ENCODE peak calls at places on chromosome 12, in nine cellular contexts. M is T-cell, G is GM04503, C is A549, Y is left ventricle myocardium inferior, P is HS-27A, Q is bronchial epithelial cell, T is germinal center, A is stomach. R is an unnamed sample.

GRCh38 chr12:68530965-68531364 is 79.7 kb upstream of the RAP1B start:
- DNase-seq in P (peak), Q (no peak), T (no peak), G (peak), A (no peak), C (no peak), Y (no peak), M (no peak), R (peak)

GRCh38 chr12:5022465-5023061 is 21.1 kb upstream of the KCNA5 start:
- DNase-seq in T (peak), M (no peak), Y (no peak), A (peak), C (peak), P (peak), Q (peak), G (no peak), R (no peak)

GRCh38 chr12:123094349-123095073 is 56.4 kb downstream of the PITPNM2 start:
- DNase-seq in M (no peak), Q (peak), C (peak), Y (no peak), T (no peak), P (no peak), A (peak), G (peak), R (peak)

GRCh38 chr12:6551496-6552139 is 4.2 kb downstream of the IFFO1 start:
- DNase-seq in A (no peak), G (no peak), Y (peak), Q (peak), M (no peak), C (no peak), T (no peak), P (peak), R (no peak)

GRCh38 chr12:6363330-6364036 is 11.9 kb downstream of the SCNN1A start:
- DNase-seq in T (peak), A (peak), C (peak), Y (peak), M (no peak), Q (peak), P (no peak), G (no peak), R (peak)

GRCh38 chr12:117671734-117672133 is 297.1 kb downstream of the KSR2 start:
- DNase-seq in M (no peak), Q (no peak), A (no peak), Y (peak), C (peak), P (no peak), T (no peak), G (no peak), R (no peak)

GRCh38 chr12:27474344-27474743 is 27.8 kb downstream of the SMCO2 start:
- DNase-seq in P (peak), Q (peak), G (peak), A (no peak), Y (no peak), C (no peak), M (no peak), T (no peak), R (no peak)

GRCh38 chr12:124694846-124695497 is 127.6 kb upstream of the NCOR2 start:
- DNase-seq in G (no peak), Y (peak), Q (peak), T (no peak), P (no peak), M (no peak), A (no peak), C (no peak), R (no peak)

GRCh38 chr12:114403690-114404450 is 2.1 kb downstream of the TBX5 start:
- DNase-seq in A (no peak), Q (no peak), T (no peak), P (no peak), C (no peak), Y (peak), M (no peak), G (no peak), R (no peak)

GRCh38 chr12:125852116-125852515 is 786.9 kb downstream of the AACS start:
- DNase-seq in A (no peak), P (no peak), T (no peak), Q (no peak), Y (no peak), C (no peak), G (no peak), M (no peak), R (no peak)

GRCh38 chr12:89383235-89384049 is 31.1 kb upstream of the DUSP6 start:
- DNase-seq in G (no peak), Y (no peak), T (no peak), M (no peak), Q (no peak), C (no peak), P (no peak), A (no peak), R (no peak)

GRCh38 chr12:121804417-121805111 is 755 bp downstream of the SETD1B start:
- DNase-seq in M (peak), C (no peak), Y (peak), P (no peak), Q (no peak), G (no peak), A (no peak), T (peak), R (no peak)

GRCh38 chr12:109524466-109525278 is 47.2 kb downstream of the UBE3B start:
- DNase-seq in P (no peak), G (no peak), A (no peak), Y (no peak), M (no peak), Q (no peak), C (no peak), T (no peak), R (no peak)

GRCh38 chr12:62793256-62794217 is 141.4 kb downstream of the PPM1H start:
- DNase-seq in C (peak), T (peak), P (peak), M (peak), Y (peak), A (peak), Q (peak), G (peak), R (peak)

GRCh38 chr12:66049538-66050282 is 80.8 kb downstream of the LLPH start:
- DNase-seq in Y (no peak), T (no peak), A (no peak), P (no peak), G (no peak), M (no peak), C (no peak), Q (no peak), R (no peak)

GRCh38 chr12:25977047-25977446 is 18.6 kb downstream of the RASSF8 start:
- DNase-seq in Y (no peak), M (no peak), P (no peak), G (peak), A (no peak), T (no peak), C (no peak), Q (no peak), R (no peak)

GRCh38 chr12:107436376-107436775 is 249.2 kb upstream of the PWP1 start:
- DNase-seq in M (no peak), G (no peak), A (no peak), T (no peak), P (no peak), Y (no peak), C (peak), Q (peak), R (no peak)

GRCh38 chr12:45831590-45831989 is 102.1 kb downstream of the ARID2 start:
- DNase-seq in A (no peak), T (no peak), G (no peak), P (no peak), Q (no peak), Y (no peak), C (no peak), M (no peak), R (no peak)

GRCh38 chr12:32535260-32535999 is 136.1 kb downstream of the FGD4 start:
- DNase-seq in P (peak), G (no peak), T (no peak), M (no peak), C (peak), Q (peak), A (peak), Y (peak), R (peak)

GRCh38 chr12:27194644-27195043 is 49.4 kb upstream of the STK38L start:
- DNase-seq in P (no peak), M (no peak), T (no peak), G (no peak), Q (no peak), A (no peak), Y (no peak), C (no peak), R (no peak)

GRCh38 chr12:40232602-40233001 is 7.8 kb downstream of the LRRK2 start:
- DNase-seq in Y (no peak), C (no peak), G (no peak), P (no peak), A (no peak), M (no peak), T (peak), Q (no peak), R (no peak)

GRCh38 chr12:96908170-96908675 is 1.2 kb downstream of the NEDD1 start:
- DNase-seq in Y (no peak), Q (no peak), A (no peak), P (no peak), T (peak), M (no peak), G (no peak), C (peak), R (no peak)

GRCh38 chr12:116196752-116197718 is 80.5 kb downstream of the MED13L start:
- DNase-seq in Q (no peak), A (no peak), T (no peak), C (no peak), M (no peak), P (no peak), Y (no peak), G (no peak), R (no peak)

GRCh38 chr12:131287015-131287937 is 333.6 kb downstream of the ADGRD1 start:
- DNase-seq in P (no peak), Q (no peak), C (no peak), T (no peak), A (no peak), G (no peak), Y (no peak), M (no peak), R (peak)

GRCh38 chr12:118055865-118056773 is 4.9 kb downstream of the WSB2 start:
- DNase-seq in Y (no peak), T (no peak), A (peak), C (no peak), P (no peak), G (no peak), M (no peak), Q (no peak), R (no peak)

GRCh38 chr12:116358850-116359761 is 81.6 kb upstream of the MED13L start:
- DNase-seq in C (peak), A (peak), Q (peak), T (peak), G (peak), P (peak), M (peak), Y (peak), R (peak)

GRCh38 chr12:132427177-132427725 is 62.7 kb upstream of the FBRSL1 start:
- DNase-seq in T (no peak), G (no peak), A (no peak), C (no peak), P (no peak), M (no peak), Y (no peak), Q (no peak), R (no peak)

GRCh38 chr12:102067574-102068258 is 5.9 kb upstream of the WASHC3 start:
- DNase-seq in C (no peak), P (no peak), M (no peak), A (no peak), Q (peak), G (peak), T (no peak), Y (no peak), R (no peak)

GRCh38 chr12:109621864-109622485 is 48.4 kb downstream of the MVK start:
- DNase-seq in C (no peak), G (no peak), P (no peak), A (no peak), T (no peak), Q (no peak), M (no peak), Y (no peak), R (no peak)

GRCh38 chr12:56298828-56299227 is 1.3 kb downstream of the CS start:
- DNase-seq in G (no peak), Y (no peak), C (no peak), M (no peak), P (no peak), A (no peak), T (no peak), Q (no peak), R (no peak)